ENCODE peak calls at places on chromosome 17, in eight cellular contexts. One of them, this sample, is unnamed.

GRCh38 chr17:44518032-44518431 is 14.8 kb upstream of the GPATCH8 start:
- DNase-seq in choroid plexus epithelial cell: peak
- DNase-seq in CD4-positive, alpha-beta T cell: no peak
- DNase-seq in coronary artery: no peak
- DNase-seq in fibroblast of the aortic adventitia: peak
- DNase-seq in AG10803: peak
- DNase-seq in nephron progenitor cell: no peak
- DNase-seq in adrenal gland: no peak
- DNase-seq in this sample: no peak

GRCh38 chr17:72884066-72884465 is 208.4 kb downstream of the SLC39A11 start:
- DNase-seq in choroid plexus epithelial cell: no peak
- DNase-seq in CD4-positive, alpha-beta T cell: no peak
- DNase-seq in coronary artery: no peak
- DNase-seq in fibroblast of the aortic adventitia: no peak
- DNase-seq in AG10803: no peak
- DNase-seq in nephron progenitor cell: no peak
- DNase-seq in adrenal gland: no peak
- DNase-seq in this sample: no peak

GRCh38 chr17:78896091-78896833 is 6.7 kb downstream of the CEP295NL start:
- DNase-seq in choroid plexus epithelial cell: no peak
- DNase-seq in CD4-positive, alpha-beta T cell: no peak
- DNase-seq in coronary artery: no peak
- DNase-seq in fibroblast of the aortic adventitia: no peak
- DNase-seq in AG10803: no peak
- DNase-seq in nephron progenitor cell: no peak
- DNase-seq in adrenal gland: no peak
- DNase-seq in this sample: no peak

GRCh38 chr17:83200231-83200699 is 120.9 kb downstream of the METRNL start:
- DNase-seq in choroid plexus epithelial cell: no peak
- DNase-seq in CD4-positive, alpha-beta T cell: no peak
- DNase-seq in coronary artery: peak
- DNase-seq in fibroblast of the aortic adventitia: peak
- DNase-seq in AG10803: peak
- DNase-seq in nephron progenitor cell: no peak
- DNase-seq in adrenal gland: peak
- DNase-seq in this sample: peak

GRCh38 chr17:20040216-20040615 is 31.1 kb downstream of the SPECC1 start:
- DNase-seq in choroid plexus epithelial cell: no peak
- DNase-seq in CD4-positive, alpha-beta T cell: no peak
- DNase-seq in coronary artery: no peak
- DNase-seq in fibroblast of the aortic adventitia: no peak
- DNase-seq in AG10803: no peak
- DNase-seq in nephron progenitor cell: no peak
- DNase-seq in adrenal gland: no peak
- DNase-seq in this sample: no peak

GRCh38 chr17:64682261-64683181 is 20.4 kb upstream of the SMURF2 start:
- DNase-seq in choroid plexus epithelial cell: peak
- DNase-seq in CD4-positive, alpha-beta T cell: no peak
- DNase-seq in coronary artery: no peak
- DNase-seq in fibroblast of the aortic adventitia: peak
- DNase-seq in AG10803: peak
- DNase-seq in nephron progenitor cell: no peak
- DNase-seq in adrenal gland: no peak
- DNase-seq in this sample: no peak

GRCh38 chr17:31216053-31216751 is 80.8 kb downstream of the OMG start:
- DNase-seq in choroid plexus epithelial cell: peak
- DNase-seq in CD4-positive, alpha-beta T cell: no peak
- DNase-seq in coronary artery: no peak
- DNase-seq in fibroblast of the aortic adventitia: peak
- DNase-seq in AG10803: peak
- DNase-seq in nephron progenitor cell: no peak
- DNase-seq in adrenal gland: no peak
- DNase-seq in this sample: no peak

GRCh38 chr17:64115871-64116534 is 13.9 kb downstream of the ERN1 start:
- DNase-seq in choroid plexus epithelial cell: peak
- DNase-seq in CD4-positive, alpha-beta T cell: no peak
- DNase-seq in coronary artery: no peak
- DNase-seq in fibroblast of the aortic adventitia: peak
- DNase-seq in AG10803: peak
- DNase-seq in nephron progenitor cell: no peak
- DNase-seq in adrenal gland: no peak
- DNase-seq in this sample: no peak

GRCh38 chr17:3626831-3627565 is 9.1 kb downstream of the SHPK start:
- DNase-seq in choroid plexus epithelial cell: no peak
- DNase-seq in CD4-positive, alpha-beta T cell: no peak
- DNase-seq in coronary artery: no peak
- DNase-seq in fibroblast of the aortic adventitia: no peak
- DNase-seq in AG10803: peak
- DNase-seq in nephron progenitor cell: no peak
- DNase-seq in adrenal gland: no peak
- DNase-seq in this sample: no peak

GRCh38 chr17:82236142-82236971 is 7.5 kb downstream of the SLC16A3 start:
- DNase-seq in choroid plexus epithelial cell: peak
- DNase-seq in CD4-positive, alpha-beta T cell: peak
- DNase-seq in coronary artery: no peak
- DNase-seq in fibroblast of the aortic adventitia: no peak
- DNase-seq in AG10803: no peak
- DNase-seq in nephron progenitor cell: peak
- DNase-seq in adrenal gland: peak
- DNase-seq in this sample: no peak

GRCh38 chr17:37642706-37643105 is 540 bp downstream of the DDX52 start:
- DNase-seq in choroid plexus epithelial cell: peak
- DNase-seq in CD4-positive, alpha-beta T cell: no peak
- DNase-seq in coronary artery: no peak
- DNase-seq in fibroblast of the aortic adventitia: peak
- DNase-seq in AG10803: peak
- DNase-seq in nephron progenitor cell: no peak
- DNase-seq in adrenal gland: no peak
- DNase-seq in this sample: no peak

GRCh38 chr17:66662496-66662895 is 172.4 kb upstream of the CACNG5 start:
- DNase-seq in choroid plexus epithelial cell: no peak
- DNase-seq in CD4-positive, alpha-beta T cell: no peak
- DNase-seq in coronary artery: no peak
- DNase-seq in fibroblast of the aortic adventitia: no peak
- DNase-seq in AG10803: no peak
- DNase-seq in nephron progenitor cell: no peak
- DNase-seq in adrenal gland: no peak
- DNase-seq in this sample: no peak

GRCh38 chr17:53353919-53354351 is 468.8 kb upstream of the KIF2B start:
- DNase-seq in choroid plexus epithelial cell: peak
- DNase-seq in CD4-positive, alpha-beta T cell: no peak
- DNase-seq in coronary artery: no peak
- DNase-seq in fibroblast of the aortic adventitia: no peak
- DNase-seq in AG10803: no peak
- DNase-seq in nephron progenitor cell: no peak
- DNase-seq in adrenal gland: no peak
- DNase-seq in this sample: no peak

GRCh38 chr17:73798111-73798748 is 154.0 kb upstream of the SDK2 start:
- DNase-seq in choroid plexus epithelial cell: peak
- DNase-seq in CD4-positive, alpha-beta T cell: no peak
- DNase-seq in coronary artery: no peak
- DNase-seq in fibroblast of the aortic adventitia: peak
- DNase-seq in AG10803: peak
- DNase-seq in nephron progenitor cell: no peak
- DNase-seq in adrenal gland: peak
- DNase-seq in this sample: no peak

GRCh38 chr17:29709861-29710849 is 87.4 kb upstream of the CORO6 start:
- DNase-seq in choroid plexus epithelial cell: peak
- DNase-seq in CD4-positive, alpha-beta T cell: no peak
- DNase-seq in coronary artery: no peak
- DNase-seq in fibroblast of the aortic adventitia: peak
- DNase-seq in AG10803: peak
- DNase-seq in nephron progenitor cell: no peak
- DNase-seq in adrenal gland: no peak
- DNase-seq in this sample: no peak

GRCh38 chr17:66957951-66958579 is 6.4 kb upstream of the CACNG4 start:
- DNase-seq in choroid plexus epithelial cell: peak
- DNase-seq in CD4-positive, alpha-beta T cell: no peak
- DNase-seq in coronary artery: no peak
- DNase-seq in fibroblast of the aortic adventitia: no peak
- DNase-seq in AG10803: no peak
- DNase-seq in nephron progenitor cell: no peak
- DNase-seq in adrenal gland: no peak
- DNase-seq in this sample: no peak

GRCh38 chr17:59366773-59367656 is 35.6 kb downstream of the YPEL2 start:
- DNase-seq in choroid plexus epithelial cell: peak
- DNase-seq in CD4-positive, alpha-beta T cell: no peak
- DNase-seq in coronary artery: no peak
- DNase-seq in fibroblast of the aortic adventitia: peak
- DNase-seq in AG10803: peak
- DNase-seq in nephron progenitor cell: no peak
- DNase-seq in adrenal gland: peak
- DNase-seq in this sample: no peak

GRCh38 chr17:82065638-82066303 is at the start of gene DUS1L:
- DNase-seq in choroid plexus epithelial cell: peak
- DNase-seq in CD4-positive, alpha-beta T cell: peak
- DNase-seq in coronary artery: no peak
- DNase-seq in fibroblast of the aortic adventitia: peak
- DNase-seq in AG10803: peak
- DNase-seq in nephron progenitor cell: peak
- DNase-seq in adrenal gland: peak
- DNase-seq in this sample: no peak

GRCh38 chr17:247767-248166 is 66.3 kb upstream of the DOC2B start:
- DNase-seq in choroid plexus epithelial cell: no peak
- DNase-seq in CD4-positive, alpha-beta T cell: no peak
- DNase-seq in coronary artery: no peak
- DNase-seq in fibroblast of the aortic adventitia: no peak
- DNase-seq in AG10803: no peak
- DNase-seq in nephron progenitor cell: no peak
- DNase-seq in adrenal gland: peak
- DNase-seq in this sample: peak

GRCh38 chr17:39863918-39864746 is at the start of gene IKZF3:
- DNase-seq in choroid plexus epithelial cell: peak
- DNase-seq in CD4-positive, alpha-beta T cell: peak
- DNase-seq in coronary artery: no peak
- DNase-seq in fibroblast of the aortic adventitia: no peak
- DNase-seq in AG10803: no peak
- DNase-seq in nephron progenitor cell: peak
- DNase-seq in adrenal gland: peak
- DNase-seq in this sample: no peak
- TF ChIP-seq CTCF in choroid plexus epithelial cell: no peak
- TF ChIP-seq CTCF in CD4-positive, alpha-beta T cell: peak
- TF ChIP-seq CTCF in coronary artery: no peak
- TF ChIP-seq CTCF in fibroblast of the aortic adventitia: no peak
- TF ChIP-seq CTCF in AG10803: no peak
- TF ChIP-seq CTCF in nephron progenitor cell: no peak
- TF ChIP-seq CTCF in adrenal gland: no peak
- TF ChIP-seq CTCF in this sample: no peak

DNA sequence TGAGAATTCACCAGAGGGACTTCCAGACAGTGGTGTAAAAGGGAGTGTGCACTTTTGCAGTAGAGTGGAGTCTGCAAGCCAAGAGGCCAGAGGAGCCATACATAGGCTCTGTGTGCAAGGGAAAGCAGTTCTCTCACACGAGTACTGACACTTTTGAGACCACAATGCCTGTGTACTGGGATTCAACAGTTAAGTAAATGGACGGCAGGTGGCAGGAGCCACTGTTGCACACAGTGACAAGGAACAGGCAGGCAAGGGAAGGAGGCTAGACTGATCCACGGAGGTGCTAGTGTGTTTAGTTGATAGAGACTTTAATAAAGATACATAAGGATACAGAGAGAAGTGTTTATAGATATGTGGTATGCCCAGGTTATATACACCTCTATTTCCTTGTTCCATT is 67.0 kb downstream of the MPRIP start:
- DNase-seq in choroid plexus epithelial cell: no peak
- DNase-seq in CD4-positive, alpha-beta T cell: no peak
- DNase-seq in coronary artery: no peak
- DNase-seq in fibroblast of the aortic adventitia: no peak
- DNase-seq in AG10803: no peak
- DNase-seq in nephron progenitor cell: no peak
- DNase-seq in adrenal gland: no peak
- DNase-seq in this sample: peak
- TF ChIP-seq CTCF in choroid plexus epithelial cell: no peak
- TF ChIP-seq CTCF in CD4-positive, alpha-beta T cell: no peak
- TF ChIP-seq CTCF in coronary artery: no peak
- TF ChIP-seq CTCF in fibroblast of the aortic adventitia: no peak
- TF ChIP-seq CTCF in AG10803: no peak
- TF ChIP-seq CTCF in nephron progenitor cell: no peak
- TF ChIP-seq CTCF in adrenal gland: no peak
- TF ChIP-seq CTCF in this sample: no peak

GRCh38 chr17:61002316-61002736 is 324.7 kb downstream of the BCAS3 start:
- DNase-seq in choroid plexus epithelial cell: peak
- DNase-seq in CD4-positive, alpha-beta T cell: no peak
- DNase-seq in coronary artery: no peak
- DNase-seq in fibroblast of the aortic adventitia: peak
- DNase-seq in AG10803: peak
- DNase-seq in nephron progenitor cell: no peak
- DNase-seq in adrenal gland: no peak
- DNase-seq in this sample: no peak

GRCh38 chr17:61005358-61005757 is 327.7 kb downstream of the BCAS3 start:
- DNase-seq in choroid plexus epithelial cell: no peak
- DNase-seq in CD4-positive, alpha-beta T cell: no peak
- DNase-seq in coronary artery: no peak
- DNase-seq in fibroblast of the aortic adventitia: no peak
- DNase-seq in AG10803: no peak
- DNase-seq in nephron progenitor cell: no peak
- DNase-seq in adrenal gland: no peak
- DNase-seq in this sample: no peak

GRCh38 chr17:61000911-61001310 is 323.3 kb downstream of the BCAS3 start:
- DNase-seq in choroid plexus epithelial cell: peak
- DNase-seq in CD4-positive, alpha-beta T cell: no peak
- DNase-seq in coronary artery: no peak
- DNase-seq in fibroblast of the aortic adventitia: peak
- DNase-seq in AG10803: peak
- DNase-seq in nephron progenitor cell: no peak
- DNase-seq in adrenal gland: no peak
- DNase-seq in this sample: no peak
- TF ChIP-seq CTCF in choroid plexus epithelial cell: peak
- TF ChIP-seq CTCF in CD4-positive, alpha-beta T cell: no peak
- TF ChIP-seq CTCF in coronary artery: no peak
- TF ChIP-seq CTCF in fibroblast of the aortic adventitia: peak
- TF ChIP-seq CTCF in AG10803: peak
- TF ChIP-seq CTCF in nephron progenitor cell: no peak
- TF ChIP-seq CTCF in adrenal gland: peak
- TF ChIP-seq CTCF in this sample: peak

GRCh38 chr17:7486181-7486580 is 2.0 kb downstream of the POLR2A start:
- DNase-seq in choroid plexus epithelial cell: peak
- DNase-seq in CD4-positive, alpha-beta T cell: no peak
- DNase-seq in coronary artery: no peak
- DNase-seq in fibroblast of the aortic adventitia: peak
- DNase-seq in AG10803: peak
- DNase-seq in nephron progenitor cell: no peak
- DNase-seq in adrenal gland: no peak
- DNase-seq in this sample: no peak

GRCh38 chr17:7483238-7484066 is 714 bp upstream of the POLR2A start:
- DNase-seq in choroid plexus epithelial cell: peak
- DNase-seq in CD4-positive, alpha-beta T cell: peak
- DNase-seq in coronary artery: peak
- DNase-seq in fibroblast of the aortic adventitia: peak
- DNase-seq in AG10803: peak
- DNase-seq in nephron progenitor cell: peak
- DNase-seq in adrenal gland: peak
- DNase-seq in this sample: no peak

GRCh38 chr17:7490144-7490543 is 6.0 kb downstream of the POLR2A start:
- DNase-seq in choroid plexus epithelial cell: no peak
- DNase-seq in CD4-positive, alpha-beta T cell: no peak
- DNase-seq in coronary artery: no peak
- DNase-seq in fibroblast of the aortic adventitia: no peak
- DNase-seq in AG10803: no peak
- DNase-seq in nephron progenitor cell: no peak
- DNase-seq in adrenal gland: no peak
- DNase-seq in this sample: no peak

GRCh38 chr17:7484067-7484963 is at the start of gene POLR2A:
- DNase-seq in choroid plexus epithelial cell: peak
- DNase-seq in CD4-positive, alpha-beta T cell: peak
- DNase-seq in coronary artery: peak
- DNase-seq in fibroblast of the aortic adventitia: peak
- DNase-seq in AG10803: peak
- DNase-seq in nephron progenitor cell: peak
- DNase-seq in adrenal gland: peak
- DNase-seq in this sample: peak

GRCh38 chr17:7484964-7485377 is 805 bp downstream of the POLR2A start:
- DNase-seq in choroid plexus epithelial cell: no peak
- DNase-seq in CD4-positive, alpha-beta T cell: no peak
- DNase-seq in coronary artery: no peak
- DNase-seq in fibroblast of the aortic adventitia: no peak
- DNase-seq in AG10803: no peak
- DNase-seq in nephron progenitor cell: no peak
- DNase-seq in adrenal gland: no peak
- DNase-seq in this sample: no peak
- TF ChIP-seq CTCF in choroid plexus epithelial cell: no peak
- TF ChIP-seq CTCF in CD4-positive, alpha-beta T cell: no peak
- TF ChIP-seq CTCF in coronary artery: no peak
- TF ChIP-seq CTCF in fibroblast of the aortic adventitia: peak
- TF ChIP-seq CTCF in AG10803: no peak
- TF ChIP-seq CTCF in nephron progenitor cell: no peak
- TF ChIP-seq CTCF in adrenal gland: no peak
- TF ChIP-seq CTCF in this sample: peak